ENCODE peak calls at places on chromosomes 16 and 17, in eight cellular contexts. P is bronchial epithelial cell; D is CD8-positive, alpha-beta memory T cell; T is Panc1; L is CD8-positive, alpha-beta T cell; E is mesenchymal stem cell; Q is H1; S is BJ. B is an unnamed sample.

GRCh38 chr16:89602273-89602951 is 11.0 kb upstream of the DPEP1 start:
- DNase-seq in D (peak), L (peak), Q (no peak), E (peak), P (peak), T (no peak), S (peak), B (peak)

GRCh38 chr17:46266656-46267544 is 28.0 kb upstream of the LRRC37A start:
- DNase-seq in T (no peak), L (peak), E (peak), S (peak), D (peak), Q (no peak), P (peak), B (peak)

GRCh38 chr17:75753514-75754377 is 11.2 kb downstream of the GALK1 start:
- DNase-seq in T (no peak), Q (peak), P (no peak), E (peak), D (peak), L (peak), S (no peak), B (peak)

GRCh38 chr17:74119960-74120359 is 83.5 kb upstream of the RPL38 start:
- DNase-seq in S (no peak), E (no peak), T (no peak), P (no peak), L (no peak), Q (no peak), D (no peak), B (no peak)

GRCh38 chr17:14745541-14745940 is 444.7 kb downstream of the HS3ST3B1 start:
- DNase-seq in S (no peak), Q (no peak), L (no peak), D (no peak), E (no peak), T (no peak), P (peak), B (peak)

GRCh38 chr16:11093578-11094074 is 149.3 kb downstream of the CLEC16A start:
- DNase-seq in S (no peak), P (peak), L (no peak), E (no peak), D (no peak), Q (no peak), T (no peak), B (no peak)

GRCh38 chr16:11370084-11370931 is 25.0 kb downstream of the RMI2 start:
- DNase-seq in D (no peak), S (no peak), P (no peak), E (no peak), Q (no peak), T (no peak), L (no peak), B (peak)

GRCh38 chr16:27226976-27227705 is 23.8 kb downstream of the KDM8 start:
- DNase-seq in T (no peak), D (no peak), E (no peak), S (no peak), P (no peak), L (no peak), Q (no peak), B (no peak)

DNA sequence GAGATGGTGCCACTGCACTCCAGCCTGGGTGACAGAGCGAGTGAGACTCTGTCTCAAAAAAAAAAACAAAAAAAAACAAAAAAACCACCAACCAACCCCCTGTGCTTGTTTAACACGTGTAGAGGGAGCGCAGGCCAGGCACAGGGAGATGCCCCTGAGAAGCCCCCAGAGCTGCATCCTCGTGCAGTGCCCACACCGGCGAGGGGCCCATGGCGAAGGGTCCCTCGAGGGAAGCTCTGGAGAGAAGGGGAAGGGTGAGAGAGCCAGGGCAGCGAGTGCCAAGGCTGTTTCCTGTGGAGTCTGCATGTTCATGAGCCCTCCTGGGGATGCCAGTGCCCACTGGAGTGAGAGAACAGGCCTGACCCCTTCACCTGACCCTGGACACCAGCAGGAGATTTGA is 47.8 kb upstream of the GSE1 start:
- DNase-seq in E (no peak), D (no peak), L (no peak), S (no peak), T (no peak), P (no peak), Q (no peak), B (no peak)
- H3K4me3 ChIP-seq in E (no peak), D (no peak), L (no peak), S (no peak), T (no peak), P (no peak), Q (no peak), B (no peak)

GRCh38 chr17:40415390-40415789 is 2.3 kb downstream of the TOP2A start:
- DNase-seq in D (no peak), T (no peak), E (peak), L (no peak), S (no peak), Q (no peak), P (peak), B (peak)

GRCh38 chr17:40418428-40418706 is 671 bp upstream of the TOP2A start:
- DNase-seq in E (no peak), Q (no peak), S (no peak), P (no peak), T (no peak), D (no peak), L (no peak), B (no peak)

GRCh38 chr17:40417258-40417608 is 463 bp downstream of the TOP2A start:
- DNase-seq in D (no peak), P (peak), E (no peak), T (no peak), L (peak), S (no peak), Q (no peak), B (no peak)

GRCh38 chr17:40417609-40418427 is at the start of gene TOP2A:
- DNase-seq in L (peak), T (peak), P (peak), E (peak), Q (peak), D (peak), S (peak), B (peak)

GRCh38 chr17:40416671-40417070 is 1.0 kb downstream of the TOP2A start:
- DNase-seq in L (no peak), S (no peak), E (no peak), D (no peak), P (no peak), T (no peak), Q (no peak), B (no peak)
- H3K4me3 ChIP-seq in L (no peak), S (peak), E (no peak), D (peak), P (peak), T (peak), Q (peak), B (peak)

DNA sequence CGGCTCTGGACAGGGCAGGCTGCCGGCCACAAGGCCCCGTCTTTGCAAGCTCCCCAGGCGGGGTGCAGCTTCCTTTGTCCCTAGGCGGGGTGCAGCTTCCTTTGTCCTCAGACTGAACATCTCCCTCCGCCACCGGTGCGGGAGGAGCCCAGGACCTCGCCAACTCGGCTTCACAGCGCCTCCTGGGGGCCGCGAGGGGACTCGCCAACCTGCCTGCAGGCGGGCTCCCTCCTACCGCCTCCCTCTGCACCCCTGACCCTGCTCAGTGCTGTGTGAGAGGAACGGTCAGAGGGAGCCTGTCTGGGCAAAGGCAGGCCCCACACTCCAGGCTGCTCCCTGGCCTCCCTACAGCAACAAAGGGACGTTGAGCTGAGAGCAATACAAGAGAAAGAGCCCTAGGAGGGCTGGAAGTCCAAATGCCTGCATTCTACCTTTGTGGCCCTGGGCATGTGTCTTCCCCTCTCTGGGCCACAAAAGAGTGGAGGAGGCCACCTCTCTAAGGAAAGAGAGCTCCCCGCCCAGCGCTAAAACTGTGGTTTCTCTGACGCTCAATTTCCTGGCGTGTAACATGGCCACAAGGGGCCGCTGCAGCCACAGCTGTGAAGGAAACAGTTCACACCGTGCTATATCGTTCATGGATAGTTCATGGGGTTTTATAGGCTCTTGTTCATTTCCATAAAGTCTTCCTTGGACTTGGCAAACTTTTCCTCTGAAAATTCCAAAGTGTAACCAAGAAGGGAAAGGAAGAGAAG is 20.9 kb upstream of the KRT19 start:
- DNase-seq in T (no peak), S (no peak), Q (peak), D (peak), P (peak), L (peak), E (peak), B (peak)
- H3K4me3 ChIP-seq in T (peak), S (no peak), Q (peak), D (peak), P (peak), L (peak), E (no peak), B (no peak)

GRCh38 chr16:51152691-51153261 is 1.7 kb upstream of the SALL1 start:
- DNase-seq in L (no peak), S (no peak), P (no peak), E (peak), D (no peak), T (no peak), Q (no peak), B (peak)

GRCh38 chr16:51154271-51155171 is 3.5 kb upstream of the SALL1 start:
- DNase-seq in E (peak), S (no peak), Q (no peak), P (no peak), D (no peak), T (no peak), L (no peak), B (no peak)

GRCh38 chr16:51151951-51152663 is 1.0 kb upstream of the SALL1 start:
- DNase-seq in D (no peak), Q (peak), S (no peak), T (no peak), P (no peak), E (peak), L (no peak), B (peak)

GRCh38 chr16:51155199-51155607 is 4.1 kb upstream of the SALL1 start:
- DNase-seq in E (peak), T (no peak), D (no peak), S (no peak), P (no peak), Q (no peak), L (no peak), B (no peak)

DNA sequence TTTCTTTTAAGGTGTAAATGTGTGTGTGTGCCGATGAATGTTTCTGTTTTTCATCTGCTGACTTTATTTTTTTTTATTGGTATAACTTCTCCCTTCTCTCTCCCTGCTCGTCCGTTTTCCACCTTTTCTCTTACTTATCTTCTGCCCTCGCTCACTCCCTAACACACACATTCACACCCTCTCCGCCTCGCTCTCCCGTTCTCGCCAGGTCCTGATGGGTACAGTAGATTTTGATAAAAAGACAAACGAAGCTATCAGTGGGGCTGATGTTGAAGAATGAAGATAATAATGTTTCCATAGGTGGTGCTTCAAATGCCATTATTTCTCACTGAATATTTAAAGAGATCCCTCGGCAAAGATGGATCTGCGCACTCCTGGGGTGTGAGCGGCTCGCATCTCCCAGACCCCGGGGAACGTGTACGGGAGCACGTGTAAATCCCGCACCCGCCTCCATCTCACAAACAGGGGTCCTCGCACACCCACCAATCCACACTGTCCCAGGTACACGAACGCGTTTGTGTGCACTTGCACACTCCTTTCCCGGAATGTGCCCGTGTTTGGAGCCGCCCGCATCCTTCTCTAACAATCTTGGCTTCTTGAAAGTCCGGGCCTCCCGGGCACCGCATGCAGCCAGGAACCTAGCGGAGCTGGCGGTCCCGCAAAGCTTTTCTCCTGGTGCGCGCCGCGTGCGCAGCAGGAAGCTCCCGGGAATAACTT is 2.4 kb upstream of the SALL1 start:
- DNase-seq in S (no peak), P (no peak), Q (no peak), E (peak), T (no peak), L (no peak), D (no peak), B (no peak)
- H3K4me3 ChIP-seq in S (peak), P (no peak), Q (peak), E (peak), T (no peak), L (no peak), D (no peak), B (peak)

GRCh38 chr17:44334315-44335181 is 9.9 kb upstream of the SLC25A39 start:
- DNase-seq in P (no peak), L (no peak), T (no peak), D (no peak), E (no peak), Q (no peak), S (no peak), B (no peak)
- H3K4me3 ChIP-seq in P (no peak), L (no peak), T (no peak), D (no peak), E (no peak), Q (no peak), S (no peak), B (no peak)

GRCh38 chr16:3056336-3057180 is 8.9 kb upstream of the IL32 start:
- DNase-seq in E (no peak), S (no peak), T (no peak), Q (no peak), L (no peak), D (no peak), P (no peak), B (no peak)

GRCh38 chr16:3059041-3059722 is 6.3 kb upstream of the IL32 start:
- DNase-seq in S (peak), E (peak), L (peak), P (peak), T (no peak), D (peak), Q (peak), B (peak)

GRCh38 chr16:3059723-3060242 is 5.7 kb upstream of the IL32 start:
- DNase-seq in E (no peak), D (no peak), Q (no peak), S (no peak), P (no peak), T (no peak), L (no peak), B (no peak)

GRCh38 chr16:3058173-3059030 is 7.0 kb upstream of the IL32 start:
- DNase-seq in Q (no peak), S (no peak), T (no peak), L (peak), P (peak), E (peak), D (peak), B (peak)

DNA sequence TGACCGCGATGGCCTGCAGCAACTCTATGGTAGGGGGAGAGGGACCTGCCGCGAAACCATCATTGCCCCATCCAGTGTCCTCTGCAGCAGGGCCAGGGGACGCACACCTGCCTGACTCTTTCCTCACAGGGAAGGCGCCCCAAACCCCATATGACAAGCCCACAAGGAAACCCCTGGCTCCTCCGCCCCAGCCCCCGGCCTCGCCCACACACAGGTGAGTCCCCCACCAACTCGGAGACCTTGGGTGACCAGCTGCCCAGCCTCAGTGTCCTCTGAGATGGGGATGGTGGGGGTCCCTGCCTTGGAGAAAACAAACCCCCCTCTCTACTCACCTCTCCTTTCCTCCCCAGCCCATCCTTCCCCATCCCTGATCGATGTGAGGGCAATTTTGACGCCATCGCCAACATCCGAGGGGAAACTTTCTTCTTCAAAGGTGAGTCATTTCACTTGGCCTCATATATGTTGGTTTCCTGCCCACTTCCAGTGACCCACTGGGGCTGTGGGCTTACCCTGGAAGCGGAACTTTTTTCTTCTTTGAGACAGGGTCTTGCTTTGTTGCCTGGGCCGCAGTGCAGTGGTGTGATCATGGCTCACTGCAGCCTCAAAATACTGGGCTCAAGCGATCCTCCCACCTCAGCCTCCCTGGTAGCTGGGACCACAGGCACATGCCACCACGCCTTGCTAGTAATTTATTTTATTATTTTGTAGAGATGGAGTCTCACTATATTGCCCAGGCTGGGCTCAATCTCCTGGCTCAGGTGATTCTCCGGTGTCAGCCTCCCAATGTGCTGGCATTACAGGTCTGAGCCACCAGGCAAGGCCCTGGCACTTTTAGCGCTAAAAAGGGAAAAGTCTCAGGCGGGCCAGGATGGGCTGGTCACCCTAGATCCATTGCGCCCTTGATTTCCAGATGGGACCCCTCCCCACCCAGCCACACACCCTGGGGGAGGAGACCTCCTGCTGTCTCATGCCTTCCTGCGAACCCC is 8.0 kb upstream of the IL32 start:
- DNase-seq in Q (no peak), S (no peak), P (no peak), E (no peak), T (no peak), L (no peak), D (no peak), B (no peak)
- H3K4me3 ChIP-seq in Q (peak), S (peak), P (peak), E (no peak), T (no peak), L (peak), D (peak), B (no peak)